ENCODE peak calls at places on chromosomes 1 and 21, in nine cellular contexts. P is RPMI8226; X is fibroblast of lung; L is SW 1271; Z is NCI-H1930; V is HCT116; I is fibroblast of the aortic adventitia; J is CD8-positive, alpha-beta memory T cell; Y is cardiac muscle cell. D is an unnamed sample.

GRCh38 chr1:107220036-107220435 is 79.2 kb downstream of the NTNG1 start:
- DNase-seq in P (no peak), X (no peak), L (no peak), Z (no peak), V (no peak), I (no peak), J (no peak), Y (no peak), D (no peak)

GRCh38 chr21:15894596-15894995 is 164.8 kb downstream of the USP25 start:
- DNase-seq in P (no peak), X (peak), L (peak), Z (no peak), V (no peak), I (peak), J (no peak), Y (peak), D (no peak)

GRCh38 chr1:223007935-223008334 is 135.1 kb downstream of the TLR5 start:
- DNase-seq in P (no peak), X (no peak), L (no peak), Z (no peak), V (no peak), I (no peak), J (no peak), Y (no peak), D (no peak)

GRCh38 chr1:228208831-228209524 is 1.1 kb downstream of the OBSCN start:
- DNase-seq in P (no peak), X (no peak), L (no peak), Z (no peak), V (no peak), I (no peak), J (no peak), Y (no peak), D (no peak)

GRCh38 chr1:226662704-226663326 is 76.3 kb downstream of the ITPKB start:
- DNase-seq in P (peak), X (peak), L (no peak), Z (no peak), V (peak), I (peak), J (peak), Y (peak), D (peak)

GRCh38 chr1:36172983-36173382 is 17.0 kb downstream of the MAP7D1 start:
- DNase-seq in P (no peak), X (no peak), L (peak), Z (no peak), V (no peak), I (peak), J (no peak), Y (peak), D (no peak)

GRCh38 chr1:224525411-224526040 is 90.6 kb upstream of the CNIH3 start:
- DNase-seq in P (no peak), X (peak), L (no peak), Z (no peak), V (no peak), I (peak), J (no peak), Y (no peak), D (no peak)

GRCh38 chr1:38191451-38191850 is 144.9 kb upstream of the POU3F1 start:
- DNase-seq in P (no peak), X (no peak), L (no peak), Z (no peak), V (no peak), I (no peak), J (no peak), Y (no peak), D (no peak)

GRCh38 chr1:204507317-204508105 is 8.7 kb upstream of the MDM4 start:
- DNase-seq in P (peak), X (peak), L (peak), Z (peak), V (no peak), I (peak), J (no peak), Y (peak), D (no peak)

GRCh38 chr1:160148121-160148520 is 3.3 kb upstream of the ATP1A4 start:
- DNase-seq in P (no peak), X (no peak), L (no peak), Z (no peak), V (no peak), I (no peak), J (no peak), Y (no peak), D (no peak)

GRCh38 chr1:155892801-155893200 is 18.3 kb downstream of the RIT1 start:
- DNase-seq in P (no peak), X (peak), L (peak), Z (no peak), V (peak), I (peak), J (no peak), Y (peak), D (no peak)

GRCh38 chr1:202561240-202561639 is 149.0 kb downstream of the SYT2 start:
- DNase-seq in P (no peak), X (no peak), L (no peak), Z (no peak), V (no peak), I (no peak), J (no peak), Y (no peak), D (no peak)

GRCh38 chr1:181483561-181484291 is 409 bp downstream of the CACNA1E start:
- DNase-seq in P (no peak), X (no peak), L (no peak), Z (no peak), V (no peak), I (no peak), J (no peak), Y (no peak), D (no peak)

GRCh38 chr1:29682918-29683314 is 446.6 kb downstream of the PTPRU start:
- DNase-seq in P (peak), X (no peak), L (no peak), Z (no peak), V (no peak), I (peak), J (no peak), Y (peak), D (peak)

GRCh38 chr1:39142394-39143060 is 62.0 kb upstream of the MACF1 start:
- DNase-seq in P (no peak), X (no peak), L (no peak), Z (no peak), V (peak), I (no peak), J (no peak), Y (no peak), D (peak)

GRCh38 chr1:114009393-114009792 is 30.1 kb downstream of the OLFML3 start:
- DNase-seq in P (no peak), X (peak), L (no peak), Z (no peak), V (no peak), I (peak), J (no peak), Y (peak), D (no peak)

GRCh38 chr1:202156590-202156989 is 3.8 kb downstream of the PTPN7 start:
- DNase-seq in P (no peak), X (no peak), L (no peak), Z (no peak), V (no peak), I (no peak), J (no peak), Y (no peak), D (no peak)

GRCh38 chr1:71298633-71299032 is 217.8 kb upstream of the ZRANB2 start:
- DNase-seq in P (no peak), X (peak), L (no peak), Z (no peak), V (no peak), I (no peak), J (no peak), Y (peak), D (no peak)

GRCh38 chr1:177124578-177125278 is 39.8 kb downstream of the ASTN1 start:
- DNase-seq in P (no peak), X (no peak), L (no peak), Z (no peak), V (no peak), I (no peak), J (no peak), Y (no peak), D (no peak)

GRCh38 chr1:2115922-2116341 is 65.7 kb downstream of the PRKCZ start:
- DNase-seq in P (no peak), X (no peak), L (no peak), Z (no peak), V (no peak), I (no peak), J (no peak), Y (no peak), D (no peak)

GRCh38 chr1:88327391-88328267 is 356.4 kb upstream of the PKN2 start:
- DNase-seq in P (no peak), X (peak), L (peak), Z (no peak), V (peak), I (peak), J (no peak), Y (peak), D (no peak)

GRCh38 chr1:51960262-51960661 is 30.2 kb downstream of the RAB3B start:
- DNase-seq in P (no peak), X (no peak), L (no peak), Z (no peak), V (no peak), I (no peak), J (no peak), Y (no peak), D (no peak)

GRCh38 chr1:43821471-43821870 is 112.1 kb upstream of the ARTN start:
- DNase-seq in P (no peak), X (no peak), L (no peak), Z (no peak), V (no peak), I (no peak), J (no peak), Y (no peak), D (no peak)

GRCh38 chr1:55128418-55128817 is 86.7 kb downstream of the USP24 start:
- DNase-seq in P (no peak), X (no peak), L (no peak), Z (no peak), V (no peak), I (no peak), J (no peak), Y (no peak), D (no peak)

GRCh38 chr1:244730153-244730933 is 77.4 kb downstream of the DESI2 start:
- DNase-seq in P (peak), X (peak), L (peak), Z (no peak), V (no peak), I (peak), J (no peak), Y (peak), D (peak)

GRCh38 chr1:228402638-228403025 is 4.0 kb downstream of the TRIM11 start:
- DNase-seq in P (no peak), X (no peak), L (no peak), Z (no peak), V (no peak), I (no peak), J (no peak), Y (no peak), D (no peak)

GRCh38 chr1:20732588-20733360 is at the start of gene SH2D5:
- DNase-seq in P (peak), X (peak), L (peak), Z (no peak), V (peak), I (peak), J (peak), Y (peak), D (peak)

GRCh38 chr1:207811920-207812720 is 60.3 kb downstream of the CD46 start:
- DNase-seq in P (no peak), X (peak), L (no peak), Z (no peak), V (no peak), I (peak), J (no peak), Y (peak), D (peak)

GRCh38 chr21:24223625-24224024 is 1383.7 kb downstream of the MRPL39 start:
- DNase-seq in P (no peak), X (peak), L (no peak), Z (no peak), V (no peak), I (no peak), J (no peak), Y (no peak), D (no peak)

GRCh38 chr1:215599418-215599817 is 32.3 kb downstream of the KCTD3 start:
- DNase-seq in P (no peak), X (peak), L (no peak), Z (no peak), V (no peak), I (peak), J (no peak), Y (peak), D (no peak)

GRCh38 chr21:25342811-25343210 is 264.5 kb downstream of the MRPL39 start:
- DNase-seq in P (no peak), X (no peak), L (no peak), Z (no peak), V (no peak), I (peak), J (no peak), Y (peak), D (no peak)

GRCh38 chr21:18403685-18404084 is at the start of gene TMPRSS15:
- DNase-seq in P (no peak), X (no peak), L (no peak), Z (no peak), V (no peak), I (no peak), J (no peak), Y (no peak), D (no peak)

GRCh38 chr1:15985611-15986272 is 9.8 kb upstream of the ZBTB17 start:
- DNase-seq in P (no peak), X (no peak), L (no peak), Z (no peak), V (peak), I (no peak), J (no peak), Y (no peak), D (no peak)

GRCh38 chr1:42966688-42967609 is 8.3 kb upstream of the SLC2A1 start:
- DNase-seq in P (peak), X (peak), L (peak), Z (no peak), V (peak), I (peak), J (no peak), Y (peak), D (peak)

GRCh38 chr1:3907031-3907534 is 7.0 kb upstream of the C1orf174 start:
- DNase-seq in P (peak), X (no peak), L (no peak), Z (no peak), V (no peak), I (no peak), J (no peak), Y (no peak), D (no peak)

GRCh38 chr1:241136401-241136800 is 220.6 kb downstream of the RGS7 start:
- DNase-seq in P (no peak), X (no peak), L (no peak), Z (no peak), V (no peak), I (no peak), J (no peak), Y (no peak), D (no peak)

GRCh38 chr1:172823534-172823933 is 164.6 kb downstream of the FASLG start:
- DNase-seq in P (no peak), X (peak), L (no peak), Z (no peak), V (no peak), I (peak), J (no peak), Y (peak), D (no peak)

GRCh38 chr21:42818328-42818749 is 61.0 kb downstream of the WDR4 start:
- DNase-seq in P (peak), X (peak), L (peak), Z (no peak), V (peak), I (peak), J (peak), Y (peak), D (peak)

GRCh38 chr1:100351095-100351884 is 1.0 kb upstream of the CDC14A start:
- DNase-seq in P (peak), X (peak), L (peak), Z (peak), V (peak), I (peak), J (peak), Y (peak), D (peak)